ENCODE peak calls at places on chromosomes 11 and 22, in eight cellular contexts. M, X, F, C, L, H, Q and P are unnamed samples.

GRCh38 chr11:87097582-87097981 is 59.8 kb downstream of the TMEM135 start:
- DNase-seq in X (no peak), H (no peak), F (peak; percentile 61), M (peak; percentile 27), L (peak; percentile 13), Q (peak; percentile 65), C (no peak), P (no peak)

GRCh38 chr22:29308791-29309262 is 2.4 kb downstream of the GAS2L1 start:
- DNase-seq in X (no peak), M (peak; percentile 65), H (no peak), Q (no peak), L (peak; percentile 34), C (no peak), F (no peak), P (no peak)

GRCh38 chr11:71568707-71569349 is 3.5 kb downstream of the KRTAP5-10 start:
- DNase-seq in F (no peak), M (no peak), X (no peak), L (peak; percentile 18), H (no peak), Q (no peak), C (no peak), P (no peak)

GRCh38 chr11:76209956-76210885 is 3.9 kb upstream of the WNT11 start:
- DNase-seq in M (peak; percentile 74), C (peak; percentile 77), L (peak; percentile 69), X (peak; percentile 37), Q (peak; percentile 53), H (no peak), F (peak; percentile 69), P (no peak)

GRCh38 chr11:72591785-72592490 is 82.3 kb downstream of the PDE2A start:
- DNase-seq in C (no peak), L (no peak), H (peak; percentile 81), M (no peak), Q (no peak), F (no peak), X (peak; percentile 48), P (no peak)

GRCh38 chr22:39773976-39774539 is 119.5 kb downstream of the ENTHD1 start:
- DNase-seq in L (no peak), C (no peak), M (peak; percentile 0), F (peak; percentile 26), H (no peak), X (no peak), Q (no peak), P (no peak)

GRCh38 chr11:26286472-26287066 is 45.4 kb upstream of the ANO3 start:
- DNase-seq in X (no peak), F (no peak), Q (no peak), C (no peak), H (no peak), L (peak; percentile 42), M (peak; percentile 37), P (no peak)

GRCh38 chr11:134541951-134542350 is 129.9 kb upstream of the B3GAT1 start:
- DNase-seq in Q (no peak), F (no peak), M (no peak), C (no peak), X (no peak), L (no peak), H (no peak), P (no peak)

GRCh38 chr11:98455500-98456186 is 565.1 kb upstream of the CNTN5 start:
- DNase-seq in X (no peak), M (no peak), Q (no peak), L (no peak), F (no peak), H (no peak), C (no peak), P (no peak)